ENCODE peak calls at places on chromosomes 11 and 22, in seven cellular contexts. E is hepatocyte; J is colonic mucosa; X is H1; H is CD4-positive, alpha-beta T cell; T is left lung; G is foreskin keratinocyte. I is an unnamed sample. For H3K27me3, the result is how much of the 10 kb centered on the place peaks cover.

GRCh38 chr22:20857838-20858614 is 585 bp downstream of the PI4KA start:
- DNase-seq in E (peak), J (peak), X (peak), H (peak), T (peak), G (peak), I (peak)

GRCh38 chr11:80441821-80442220 is 1001.0 kb upstream of the TENM4 start:
- DNase-seq in E (no peak), J (no peak), X (no peak), H (no peak), T (no peak), G (peak), I (no peak)

GRCh38 chr11:3022982-3023381 is 30.9 kb upstream of the NAP1L4 start:
- DNase-seq in E (peak), J (no peak), X (no peak), H (no peak), T (no peak), G (peak), I (no peak)

GRCh38 chr11:108916290-108916689 is 251.4 kb downstream of the DDX10 start:
- DNase-seq in E (no peak), J (no peak), X (no peak), H (no peak), T (no peak), G (no peak), I (no peak)

GRCh38 chr11:20671856-20672546 is 2.6 kb downstream of the NELL1 start:
- DNase-seq in E (peak), J (no peak), X (no peak), H (no peak), T (no peak), G (no peak), I (no peak)

GRCh38 chr11:63945482-63946163 is 6.8 kb downstream of the NAA40 start:
- DNase-seq in E (peak), J (peak), X (peak), H (no peak), T (peak), G (no peak), I (peak)

GRCh38 chr11:15327786-15328231 is 213.1 kb downstream of the INSC start:
- DNase-seq in E (peak), J (peak), X (peak), H (no peak), T (peak), G (no peak), I (peak)

GRCh38 chr22:37496651-37497599 is 10.7 kb upstream of the MFNG start:
- DNase-seq in E (no peak), J (no peak), X (no peak), H (no peak), T (no peak), G (peak), I (no peak)

GRCh38 chr11:15920856-15921629 is 435.3 kb downstream of the SOX6 start:
- DNase-seq in E (no peak), J (no peak), X (no peak), H (no peak), T (no peak), G (peak), I (no peak)

GRCh38 chr11:111652184-111652583 is 49.9 kb downstream of the SIK2 start:
- DNase-seq in E (no peak), J (no peak), X (no peak), H (no peak), T (no peak), G (no peak), I (no peak)

GRCh38 chr22:37630839-37631435 is 8.5 kb upstream of the SH3BP1 start:
- DNase-seq in E (peak), J (no peak), X (no peak), H (no peak), T (no peak), G (no peak), I (no peak)

GRCh38 chr22:50729391-50730012 is 8.5 kb upstream of the ACR start:
- DNase-seq in E (no peak), J (no peak), X (no peak), H (no peak), T (no peak), G (no peak), I (no peak)

GRCh38 chr11:37511425-37511933 is 913.4 kb upstream of the RAG2 start:
- DNase-seq in E (no peak), J (no peak), X (no peak), H (no peak), T (no peak), G (peak), I (no peak)

GRCh38 chr11:6650980-6651379 is 4.6 kb downstream of the DCHS1 start:
- DNase-seq in E (peak), J (no peak), X (no peak), H (no peak), T (no peak), G (no peak), I (no peak)

GRCh38 chr11:10298342-10298741 is 4.3 kb upstream of the SBF2 start:
- DNase-seq in E (no peak), J (no peak), X (no peak), H (peak), T (no peak), G (no peak), I (no peak)

GRCh38 chr11:126989942-126990715 is 10.4 kb downstream of the KIRREL3 start:
- DNase-seq in E (peak), J (peak), X (peak), H (peak), T (peak), G (no peak), I (peak)

GRCh38 chr22:29205598-29206371 is at the start of gene EMID1:
- DNase-seq in E (peak), J (no peak), X (peak), H (no peak), T (no peak), G (no peak), I (peak)

GRCh38 chr11:113906038-113906437 is 1.4 kb downstream of the HTR3B start:
- DNase-seq in E (peak), J (peak), X (no peak), H (no peak), T (no peak), G (no peak), I (no peak)

GRCh38 chr11:69537126-69537525 is 55.7 kb downstream of the LINC01488 start:
- DNase-seq in E (no peak), J (no peak), X (no peak), H (no peak), T (no peak), G (no peak), I (no peak)

GRCh38 chr22:25746012-25746373 is 4.0 kb downstream of the MYO18B start:
- DNase-seq in E (no peak), J (no peak), X (no peak), H (no peak), T (no peak), G (peak), I (no peak)

GRCh38 chr11:12288212-12288933 is 89.0 kb upstream of the PARVA start:
- DNase-seq in E (peak), J (peak), X (peak), H (peak), T (peak), G (no peak), I (peak)

GRCh38 chr11:70109006-70109405 is 30.9 kb downstream of the ANO1 start:
- DNase-seq in E (no peak), J (no peak), X (no peak), H (no peak), T (no peak), G (no peak), I (no peak)

GRCh38 chr11:34169664-34170063 is 64.2 kb downstream of the NAT10 start:
- DNase-seq in E (no peak), J (no peak), X (no peak), H (no peak), T (no peak), G (no peak), I (no peak)

GRCh38 chr22:46369716-46370583 is 34.4 kb downstream of the TRMU start:
- DNase-seq in E (no peak), J (no peak), X (no peak), H (no peak), T (no peak), G (no peak), I (no peak)

GRCh38 chr11:29051935-29052334 is 943.7 kb downstream of the METTL15 start:
- DNase-seq in E (no peak), J (no peak), X (no peak), H (no peak), T (no peak), G (peak), I (no peak)

GRCh38 chr11:61918251-61919112 is 1.1 kb upstream of the RAB3IL1 start:
- DNase-seq in E (no peak), J (peak), X (no peak), H (no peak), T (no peak), G (no peak), I (peak)

DNA sequence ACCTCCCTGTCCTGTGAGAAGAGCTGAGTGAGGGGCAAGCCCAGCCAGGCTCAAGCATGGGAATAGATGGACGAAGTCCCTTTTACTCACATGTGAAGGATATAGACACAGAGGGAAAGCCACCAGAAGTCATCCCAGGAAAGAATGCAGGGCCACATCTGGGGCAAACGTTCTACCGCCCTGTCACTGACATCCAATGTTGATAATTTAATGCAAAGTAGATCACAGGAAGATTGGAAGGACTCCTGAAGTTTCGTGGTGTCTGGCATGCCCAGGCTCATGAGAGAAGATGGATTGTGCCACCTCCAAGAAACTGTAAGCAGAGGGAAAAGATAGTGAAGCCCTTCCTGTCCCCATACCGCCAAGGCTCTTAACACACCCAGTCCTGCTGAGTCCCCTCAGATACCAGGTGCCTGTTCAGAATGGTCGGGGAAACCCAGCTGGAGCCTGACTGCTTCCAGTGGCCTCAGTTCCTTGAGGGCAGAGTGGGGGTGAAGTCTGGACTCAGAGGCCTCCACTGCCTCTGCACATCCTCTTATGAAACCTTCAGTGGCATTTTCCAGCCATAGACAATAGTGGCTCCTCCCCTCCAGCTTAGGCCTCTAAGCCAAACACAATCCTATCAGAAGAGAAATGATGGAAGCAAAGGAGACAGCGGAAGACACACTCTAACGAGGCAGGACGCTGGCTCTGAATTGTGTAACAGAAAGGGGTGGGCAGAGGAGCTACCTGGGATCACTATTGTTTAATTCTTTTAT is 7.5 kb upstream of the STK33 start:
- DNase-seq in E (no peak), J (no peak), X (peak), H (no peak), T (no peak), G (no peak), I (no peak)
- TF ChIP-seq CTCF in E (no peak), J (no peak), X (no peak), H (no peak), T (no peak), G (no peak), I (no peak)

GRCh38 chr11:1439341-1439740 is 47.2 kb downstream of the MOB2 start:
- DNase-seq in E (no peak), J (no peak), X (no peak), H (no peak), T (no peak), G (no peak), I (no peak)
- H3K27me3 ChIP-seq in E (under half), J (under half), X (under half), H (under half), T (half or more), G (under half), I (under half)

DNA sequence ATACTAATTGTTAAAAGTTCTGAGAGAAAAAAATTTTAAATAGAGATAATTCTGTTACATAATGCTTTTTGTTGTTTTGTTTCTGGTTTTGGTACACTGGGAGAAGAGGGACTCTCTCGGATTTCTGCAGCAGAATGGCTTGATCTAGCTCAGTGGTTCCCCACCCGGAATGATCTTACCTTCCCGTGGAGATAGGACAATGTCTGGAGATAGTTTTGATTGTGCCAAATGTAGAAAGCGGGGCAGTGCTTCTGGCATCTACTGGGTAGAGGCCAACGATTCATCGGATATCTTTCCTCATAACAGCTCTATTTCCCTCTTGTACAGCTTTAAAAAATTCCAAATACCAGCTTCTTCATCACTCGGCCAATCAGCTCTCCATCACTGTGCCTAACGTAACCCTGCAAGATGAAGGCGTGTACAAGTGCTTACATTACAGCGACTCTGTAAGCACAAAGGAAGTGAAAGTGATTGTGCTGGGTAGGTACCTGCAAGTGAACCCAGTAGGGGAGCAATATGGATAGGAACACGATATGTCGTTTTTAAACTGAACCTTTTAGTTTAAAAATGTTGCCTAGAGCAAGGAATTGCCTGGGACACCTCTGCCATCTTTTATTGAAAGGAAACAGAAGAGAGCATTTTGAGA is 13.2 kb downstream of the CRTAM start:
- DNase-seq in E (no peak), J (no peak), X (no peak), H (peak), T (no peak), G (no peak), I (no peak)
- H3K27ac ChIP-seq in E (no peak), J (no peak), X (no peak), H (peak), T (no peak), G (no peak), I (peak)

GRCh38 chr11:94767701-94768601 is at the start of gene AMOTL1:
- DNase-seq in E (peak), J (peak), X (peak), H (no peak), T (peak), G (peak), I (peak)
- TF ChIP-seq CTCF in E (peak), J (no peak), X (no peak), H (no peak), T (no peak), G (peak), I (no peak)

DNA sequence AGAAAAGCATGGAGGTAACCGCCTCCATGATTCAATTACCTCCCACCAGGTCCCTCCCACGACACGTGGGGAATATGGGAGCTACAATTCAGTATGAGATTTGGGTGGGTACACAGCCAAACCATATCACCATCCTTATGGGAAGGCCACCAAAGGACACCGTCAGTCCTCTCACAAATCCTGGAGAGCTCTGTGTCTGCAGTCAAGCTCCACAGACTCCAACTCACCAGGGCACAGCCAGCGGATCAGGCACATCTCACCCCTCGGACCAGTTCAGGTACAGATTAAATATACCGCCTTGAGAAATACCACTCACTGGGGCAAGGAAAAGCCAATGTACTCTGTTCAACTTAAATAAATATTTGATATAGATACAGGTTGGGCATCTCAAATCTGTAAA is 100.3 kb downstream of the MICAL3 start:
- DNase-seq in E (no peak), J (no peak), X (no peak), H (no peak), T (no peak), G (no peak), I (peak)
- H3K27me3 ChIP-seq in E (under half), J (under half), X (under half), H (under half), T (under half), G (under half), I (under half)

I was measured in dorsolateral prefrontal cortex.